ENCODE peak calls at places on chromosomes 2 and 18, in four cellular contexts. One of them, this sample, is unnamed.

GRCh38 chr18:8514409-8514808 is 94.8 kb upstream of the RAB12 start:
- DNase-seq in H1: no peak
- DNase-seq in H9: no peak
- DNase-seq in IMR-90: no peak
- DNase-seq in this sample: no peak

GRCh38 chr2:158637357-158637756 is 157.8 kb upstream of the DAPL1 start:
- DNase-seq in H1: no peak
- DNase-seq in IMR-90: no peak
- DNase-seq in H9: no peak
- DNase-seq in this sample: peak

GRCh38 chr2:112031916-112032582 is 23.0 kb upstream of the TMEM87B start:
- DNase-seq in H1: no peak
- DNase-seq in IMR-90: no peak
- DNase-seq in H9: no peak
- DNase-seq in this sample: peak

GRCh38 chr18:48634975-48635374 is 96.1 kb downstream of the CTIF start:
- DNase-seq in IMR-90: no peak
- DNase-seq in H1: no peak
- DNase-seq in H9: no peak
- DNase-seq in this sample: no peak

GRCh38 chr18:75810481-75810880 is 383.0 kb upstream of the SMIM21 start:
- DNase-seq in IMR-90: no peak
- DNase-seq in H1: no peak
- DNase-seq in H9: no peak
- DNase-seq in this sample: no peak

GRCh38 chr2:73284296-73285161 is at the start of gene FBXO41:
- DNase-seq in H9: peak
- DNase-seq in H1: peak
- DNase-seq in IMR-90: peak
- DNase-seq in this sample: peak

GRCh38 chr2:55438391-55439100 is 18.9 kb upstream of the CCDC88A start:
- DNase-seq in IMR-90: no peak
- DNase-seq in H9: no peak
- DNase-seq in H1: no peak
- DNase-seq in this sample: no peak

GRCh38 chr2:180571559-180571958 is 408.8 kb upstream of the UBE2E3 start:
- DNase-seq in IMR-90: peak
- DNase-seq in H1: no peak
- DNase-seq in H9: no peak
- DNase-seq in this sample: no peak

GRCh38 chr18:10320848-10321247 is 133.6 kb upstream of the APCDD1 start:
- DNase-seq in IMR-90: peak
- DNase-seq in H9: no peak
- DNase-seq in H1: no peak
- DNase-seq in this sample: no peak

GRCh38 chr18:49321271-49321670 is 139.2 kb downstream of the DYM start:
- DNase-seq in H9: no peak
- DNase-seq in IMR-90: no peak
- DNase-seq in H1: no peak
- DNase-seq in this sample: no peak

GRCh38 chr18:37902344-37902743 is 336.7 kb upstream of the CELF4 start:
- DNase-seq in H9: no peak
- DNase-seq in IMR-90: no peak
- DNase-seq in H1: no peak
- DNase-seq in this sample: no peak

GRCh38 chr2:63257473-63257872 is 206.8 kb downstream of the OTX1 start:
- DNase-seq in IMR-90: no peak
- DNase-seq in H9: no peak
- DNase-seq in H1: no peak
- DNase-seq in this sample: no peak

GRCh38 chr2:234444888-234445287 is 52.0 kb downstream of the ARL4C start:
- DNase-seq in H1: no peak
- DNase-seq in H9: no peak
- DNase-seq in IMR-90: peak
- DNase-seq in this sample: no peak

GRCh38 chr18:36229188-36229587 is 41.9 kb downstream of the MOCOS start:
- DNase-seq in IMR-90: no peak
- DNase-seq in H9: no peak
- DNase-seq in H1: no peak
- DNase-seq in this sample: no peak
- H4K5ac ChIP-seq in IMR-90: no peak
- H4K5ac ChIP-seq in H9: no peak
- H4K5ac ChIP-seq in H1: no peak
- H4K5ac ChIP-seq in this sample: no peak

DNA sequence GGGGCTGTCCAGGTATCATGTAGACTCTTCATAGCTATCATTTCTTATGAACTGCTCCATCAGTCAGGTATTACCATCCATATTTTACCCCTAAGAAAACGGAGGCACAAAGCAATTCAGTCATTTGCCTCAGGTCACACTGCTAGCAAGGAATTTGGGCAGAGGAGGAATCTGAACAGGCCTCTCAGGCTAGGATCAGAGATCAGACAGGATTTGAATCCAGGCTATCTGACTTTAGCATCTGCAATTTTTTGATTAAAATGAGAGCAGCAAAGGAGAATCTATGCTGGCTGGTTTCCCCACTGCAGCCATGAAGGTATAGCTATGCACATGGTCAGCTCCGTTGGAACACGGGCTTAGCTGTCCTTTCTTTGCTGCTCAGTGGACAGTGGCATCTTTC is 60.1 kb downstream of the TACR1 start:
- DNase-seq in IMR-90: no peak
- DNase-seq in H9: no peak
- DNase-seq in H1: no peak
- DNase-seq in this sample: no peak
- H4K8ac ChIP-seq in IMR-90: no peak
- H4K8ac ChIP-seq in H9: no peak
- H4K8ac ChIP-seq in H1: no peak
- H4K8ac ChIP-seq in this sample: no peak

GRCh38 chr2:80473069-80473468 is 168.5 kb upstream of the LRRTM1 start:
- DNase-seq in H9: no peak
- DNase-seq in IMR-90: no peak
- DNase-seq in H1: no peak
- DNase-seq in this sample: no peak

GRCh38 chr2:80482276-80482675 is 177.7 kb upstream of the LRRTM1 start:
- DNase-seq in H1: no peak
- DNase-seq in IMR-90: no peak
- DNase-seq in H9: no peak
- DNase-seq in this sample: no peak

GRCh38 chr2:80475970-80476369 is 171.4 kb upstream of the LRRTM1 start:
- DNase-seq in H9: no peak
- DNase-seq in IMR-90: no peak
- DNase-seq in H1: no peak
- DNase-seq in this sample: no peak

GRCh38 chr2:80473806-80474205 is 169.3 kb upstream of the LRRTM1 start:
- DNase-seq in H1: no peak
- DNase-seq in H9: no peak
- DNase-seq in IMR-90: no peak
- DNase-seq in this sample: no peak

DNA sequence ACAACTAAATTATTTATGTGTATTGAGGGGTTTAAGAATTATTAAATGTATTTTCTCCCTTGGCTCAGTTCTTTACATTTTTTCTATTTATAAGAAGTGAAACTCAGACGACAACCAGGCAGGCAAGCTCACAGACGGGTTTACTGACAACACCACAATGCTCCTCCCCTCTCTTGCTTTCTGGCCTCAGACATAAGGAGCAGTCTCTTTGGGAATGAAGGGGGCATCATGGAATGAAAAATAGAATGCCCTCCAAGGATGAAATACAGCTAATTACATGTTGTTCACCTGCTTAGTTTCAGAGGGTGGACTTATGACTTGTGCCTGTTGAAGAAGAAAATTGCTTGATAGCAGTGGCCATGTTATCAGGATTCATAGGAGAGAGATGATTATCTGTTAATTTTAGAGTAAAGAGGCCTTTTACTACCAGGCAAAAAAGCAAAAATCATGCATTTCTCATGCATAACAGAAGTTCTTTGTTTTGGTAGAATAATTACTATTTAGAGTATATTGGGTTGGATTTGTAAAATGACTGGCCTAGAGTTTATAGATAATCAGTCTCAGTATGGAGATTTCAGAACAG is 172.1 kb upstream of the LRRTM1 start:
- DNase-seq in H9: no peak
- DNase-seq in IMR-90: no peak
- DNase-seq in H1: no peak
- DNase-seq in this sample: no peak
- H4K5ac ChIP-seq in H9: no peak
- H4K5ac ChIP-seq in IMR-90: no peak
- H4K5ac ChIP-seq in H1: no peak
- H4K5ac ChIP-seq in this sample: no peak

GRCh38 chr2:160063895-160064577 is 1.6 kb upstream of the PLA2R1 start:
- DNase-seq in IMR-90: no peak
- DNase-seq in H1: no peak
- DNase-seq in H9: no peak
- DNase-seq in this sample: no peak

GRCh38 chr2:160063266-160063665 is 851 bp upstream of the PLA2R1 start:
- DNase-seq in H1: no peak
- DNase-seq in IMR-90: no peak
- DNase-seq in H9: peak
- DNase-seq in this sample: peak

GRCh38 chr2:160062283-160063005 is at the start of gene PLA2R1:
- DNase-seq in H1: no peak
- DNase-seq in H9: peak
- DNase-seq in IMR-90: peak
- DNase-seq in this sample: peak

GRCh38 chr2:160061533-160062282 is 707 bp downstream of the PLA2R1 start:
- DNase-seq in H9: no peak
- DNase-seq in H1: no peak
- DNase-seq in IMR-90: no peak
- DNase-seq in this sample: no peak

GRCh38 chr2:160064916-160065315 is 2.5 kb upstream of the PLA2R1 start:
- DNase-seq in H1: no peak
- DNase-seq in IMR-90: no peak
- DNase-seq in H9: no peak
- DNase-seq in this sample: no peak
- H4K8ac ChIP-seq in H1: no peak
- H4K8ac ChIP-seq in IMR-90: no peak
- H4K8ac ChIP-seq in H9: no peak
- H4K8ac ChIP-seq in this sample: no peak

DNA sequence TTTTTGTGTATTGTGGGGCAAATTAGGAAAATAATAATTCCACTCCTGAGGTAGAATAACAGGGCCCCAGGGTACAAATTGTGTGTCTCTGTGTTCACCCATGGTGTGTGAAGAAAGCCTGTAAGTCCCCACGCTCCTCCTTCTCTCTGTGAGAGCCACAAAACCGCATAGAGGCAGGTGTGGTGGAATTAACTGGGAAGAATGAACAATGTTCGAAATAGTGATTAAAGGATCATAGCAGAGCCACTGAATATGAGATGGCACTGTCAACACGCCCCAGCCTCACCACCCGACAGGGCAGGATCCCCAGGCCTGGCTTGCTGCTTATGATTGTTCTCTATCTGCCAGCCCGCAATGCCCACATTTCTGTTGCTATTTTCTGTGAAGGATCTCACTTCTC is 14.1 kb downstream of the IL1RN start:
- DNase-seq in H9: no peak
- DNase-seq in IMR-90: no peak
- DNase-seq in H1: no peak
- DNase-seq in this sample: no peak
- H4K5ac ChIP-seq in H9: no peak
- H4K5ac ChIP-seq in IMR-90: no peak
- H4K5ac ChIP-seq in H1: no peak
- H4K5ac ChIP-seq in this sample: no peak

DNA sequence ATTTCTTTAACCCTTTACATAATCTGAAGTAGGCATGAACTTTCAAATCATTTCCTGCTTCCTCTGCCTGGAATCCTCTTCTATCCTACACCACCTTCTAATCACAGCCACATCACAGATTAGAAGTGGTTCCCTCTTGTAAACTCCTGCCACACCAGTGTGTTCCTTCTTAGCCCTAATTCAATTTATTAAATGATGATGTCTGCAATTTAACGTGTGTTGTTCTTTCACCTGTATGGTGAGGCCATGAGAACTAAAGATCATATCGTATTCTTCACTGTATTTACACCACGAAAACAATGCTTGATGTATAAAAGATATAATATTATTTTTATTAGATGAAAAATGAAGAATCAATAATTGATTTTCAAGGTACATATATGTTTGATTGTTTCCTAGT is 494.3 kb downstream of the EPHA4 start:
- DNase-seq in IMR-90: no peak
- DNase-seq in H9: no peak
- DNase-seq in H1: no peak
- DNase-seq in this sample: no peak
- H4K8ac ChIP-seq in IMR-90: no peak
- H4K8ac ChIP-seq in H9: no peak
- H4K8ac ChIP-seq in H1: no peak
- H4K8ac ChIP-seq in this sample: no peak

GRCh38 chr2:226618544-226618874 is 181.1 kb downstream of the IRS1 start:
- DNase-seq in IMR-90: no peak
- DNase-seq in H1: no peak
- DNase-seq in H9: no peak
- DNase-seq in this sample: no peak
- H4K5ac ChIP-seq in IMR-90: no peak
- H4K5ac ChIP-seq in H1: no peak
- H4K5ac ChIP-seq in H9: no peak
- H4K5ac ChIP-seq in this sample: no peak

GRCh38 chr2:173254659-173255058 is 100.0 kb upstream of the CDCA7 start:
- DNase-seq in IMR-90: no peak
- DNase-seq in H1: no peak
- DNase-seq in H9: no peak
- DNase-seq in this sample: peak

GRCh38 chr2:173264152-173264551 is 90.5 kb upstream of the CDCA7 start:
- DNase-seq in H9: no peak
- DNase-seq in IMR-90: no peak
- DNase-seq in H1: no peak
- DNase-seq in this sample: no peak

DNA sequence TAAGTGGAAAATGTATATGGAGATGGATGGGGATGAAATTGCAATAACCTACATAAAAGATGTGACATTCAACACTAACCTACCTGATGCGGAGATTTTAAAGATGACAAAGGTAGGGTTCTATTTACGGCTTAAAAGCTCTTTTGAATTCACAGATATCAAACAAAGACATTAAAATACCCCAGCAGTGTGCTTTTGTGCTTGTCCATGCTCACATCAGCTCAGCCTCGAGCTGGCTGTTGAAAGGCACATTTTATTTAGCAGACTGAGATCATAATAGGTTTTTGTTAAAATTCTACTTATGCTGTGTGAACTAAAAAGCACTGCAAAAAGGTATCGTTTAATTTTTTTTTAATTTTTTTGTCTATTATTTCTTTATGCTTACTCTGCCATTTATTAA is 96.0 kb upstream of the CDCA7 start:
- DNase-seq in H9: no peak
- DNase-seq in IMR-90: no peak
- DNase-seq in H1: no peak
- DNase-seq in this sample: no peak
- H4K8ac ChIP-seq in H9: no peak
- H4K8ac ChIP-seq in IMR-90: no peak
- H4K8ac ChIP-seq in H1: no peak
- H4K8ac ChIP-seq in this sample: no peak

DNA sequence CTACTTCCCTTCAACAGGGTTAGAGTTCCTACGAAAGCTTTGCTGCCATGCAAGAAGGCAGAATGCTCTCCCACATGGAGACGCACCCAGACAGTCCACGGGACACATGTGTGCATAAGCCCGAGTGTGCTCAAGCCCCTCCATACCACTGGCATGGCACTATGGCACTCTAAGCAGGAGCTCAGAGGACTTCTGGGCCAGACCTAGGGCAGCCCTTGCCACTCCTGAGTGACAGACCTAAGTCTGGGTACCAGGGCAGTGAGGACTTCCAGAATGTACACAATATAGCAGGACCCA is 11.4 kb upstream of the ARID5A start:
- DNase-seq in H9: no peak
- DNase-seq in H1: no peak
- DNase-seq in IMR-90: no peak
- DNase-seq in this sample: no peak
- H4K5ac ChIP-seq in H9: no peak
- H4K5ac ChIP-seq in H1: no peak
- H4K5ac ChIP-seq in IMR-90: no peak
- H4K5ac ChIP-seq in this sample: no peak